ENCODE peak calls at places on chromosomes 13 and 19, in five cellular contexts. One of them, this sample, is unnamed.

GRCh38 chr13:48448963-48449614 is 36.2 kb upstream of the LPAR6 start:
- DNase-seq in GM12878: no peak
- DNase-seq in K562: no peak
- DNase-seq in HepG2: no peak
- DNase-seq in H1: no peak
- DNase-seq in this sample: no peak

GRCh38 chr19:38842439-38843174 is 7.2 kb downstream of the HNRNPL start:
- DNase-seq in GM12878: no peak
- DNase-seq in HepG2: no peak
- DNase-seq in H1: no peak
- DNase-seq in K562: no peak
- DNase-seq in this sample: no peak

GRCh38 chr13:110261166-110262081 is 45.5 kb downstream of the COL4A1 start:
- DNase-seq in H1: no peak
- DNase-seq in GM12878: no peak
- DNase-seq in K562: no peak
- DNase-seq in HepG2: no peak
- DNase-seq in this sample: no peak

GRCh38 chr13:103694471-103694870 is 628.3 kb upstream of the SLC10A2 start:
- DNase-seq in HepG2: no peak
- DNase-seq in GM12878: no peak
- DNase-seq in H1: no peak
- DNase-seq in K562: no peak
- DNase-seq in this sample: no peak

GRCh38 chr19:48752511-48753365 is at the start of gene FUT1:
- DNase-seq in HepG2: no peak
- DNase-seq in GM12878: no peak
- DNase-seq in H1: peak; percentile 61
- DNase-seq in K562: peak; percentile 61
- DNase-seq in this sample: peak; percentile 89

GRCh38 chr19:55058781-55059610 is 4.0 kb downstream of the RDH13 start:
- DNase-seq in GM12878: no peak
- DNase-seq in HepG2: no peak
- DNase-seq in K562: no peak
- DNase-seq in H1: no peak
- DNase-seq in this sample: no peak

GRCh38 chr13:105627270-105627669 is 908.2 kb downstream of the EFNB2 start:
- DNase-seq in K562: no peak
- DNase-seq in GM12878: no peak
- DNase-seq in H1: no peak
- DNase-seq in HepG2: no peak
- DNase-seq in this sample: no peak

GRCh38 chr13:36432106-36432544 is at the start of gene CCNA1:
- DNase-seq in GM12878: no peak
- DNase-seq in H1: peak; percentile 69
- DNase-seq in K562: peak; percentile 45
- DNase-seq in HepG2: no peak
- DNase-seq in this sample: no peak

GRCh38 chr19:10784257-10784656 is 51.8 kb downstream of the TMED1 start:
- DNase-seq in HepG2: no peak
- DNase-seq in GM12878: no peak
- DNase-seq in H1: no peak
- DNase-seq in K562: no peak
- DNase-seq in this sample: no peak

GRCh38 chr19:51480590-51480989 is 2.3 kb downstream of the CEACAM18 start:
- DNase-seq in HepG2: peak; percentile 20
- DNase-seq in K562: peak; percentile 77
- DNase-seq in GM12878: no peak
- DNase-seq in H1: no peak
- DNase-seq in this sample: no peak

GRCh38 chr13:39095500-39095899 is 57.2 kb downstream of the NHLRC3 start:
- DNase-seq in K562: no peak
- DNase-seq in H1: no peak
- DNase-seq in HepG2: no peak
- DNase-seq in GM12878: no peak
- DNase-seq in this sample: no peak

GRCh38 chr19:38975861-38976271 is 324 bp upstream of the FBXO17 start:
- DNase-seq in H1: no peak
- DNase-seq in GM12878: no peak
- DNase-seq in HepG2: peak; percentile 60
- DNase-seq in K562: no peak
- DNase-seq in this sample: no peak

GRCh38 chr19:10694706-10695105 is 6.5 kb upstream of the QTRT1 start:
- DNase-seq in K562: no peak
- DNase-seq in H1: no peak
- DNase-seq in HepG2: no peak
- DNase-seq in GM12878: no peak
- DNase-seq in this sample: no peak

GRCh38 chr19:1182727-1183126 is 8.7 kb upstream of the SBNO2 start:
- DNase-seq in GM12878: no peak
- DNase-seq in H1: no peak
- DNase-seq in HepG2: no peak
- DNase-seq in K562: no peak
- DNase-seq in this sample: no peak
- TF ChIP-seq RAD21 in GM12878: no peak
- TF ChIP-seq RAD21 in H1: no peak
- TF ChIP-seq RAD21 in HepG2: no peak
- TF ChIP-seq RAD21 in K562: no peak
- TF ChIP-seq RAD21 in this sample: no peak

GRCh38 chr19:42313840-42314755 is 989 bp downstream of the TMEM145 start:
- DNase-seq in HepG2: no peak
- DNase-seq in H1: no peak
- DNase-seq in GM12878: no peak
- DNase-seq in K562: no peak
- DNase-seq in this sample: no peak
- TF ChIP-seq EZH2 in HepG2: no peak
- TF ChIP-seq EZH2 in H1: no peak
- TF ChIP-seq EZH2 in GM12878: no peak
- TF ChIP-seq EZH2 in K562: no peak
- TF ChIP-seq EZH2 in this sample: no peak

GRCh38 chr19:31277516-31277915 is 71.7 kb downstream of the TSHZ3 start:
- DNase-seq in HepG2: no peak
- DNase-seq in H1: no peak
- DNase-seq in K562: no peak
- DNase-seq in GM12878: no peak
- DNase-seq in this sample: no peak

GRCh38 chr19:31282346-31282745 is 66.9 kb downstream of the TSHZ3 start:
- DNase-seq in K562: no peak
- DNase-seq in GM12878: no peak
- DNase-seq in HepG2: no peak
- DNase-seq in H1: no peak
- DNase-seq in this sample: no peak

GRCh38 chr19:31279436-31279765 is 69.8 kb downstream of the TSHZ3 start:
- DNase-seq in K562: no peak
- DNase-seq in HepG2: no peak
- DNase-seq in H1: no peak
- DNase-seq in GM12878: no peak
- DNase-seq in this sample: no peak

GRCh38 chr19:31278555-31279435 is 70.4 kb downstream of the TSHZ3 start:
- DNase-seq in K562: no peak
- DNase-seq in H1: no peak
- DNase-seq in HepG2: no peak
- DNase-seq in GM12878: no peak
- DNase-seq in this sample: no peak

GRCh38 chr19:31280266-31281006 is 68.8 kb downstream of the TSHZ3 start:
- DNase-seq in H1: no peak
- DNase-seq in GM12878: no peak
- DNase-seq in K562: no peak
- DNase-seq in HepG2: no peak
- DNase-seq in this sample: no peak
- TF ChIP-seq RAD21 in H1: no peak
- TF ChIP-seq RAD21 in GM12878: no peak
- TF ChIP-seq RAD21 in K562: no peak
- TF ChIP-seq RAD21 in HepG2: no peak
- TF ChIP-seq RAD21 in this sample: no peak

GRCh38 chr19:50314724-50315700 is 14.2 kb downstream of the KCNC3 start:
- DNase-seq in GM12878: no peak
- DNase-seq in H1: no peak
- DNase-seq in HepG2: no peak
- DNase-seq in K562: no peak
- DNase-seq in this sample: no peak
- TF ChIP-seq EZH2 in GM12878: no peak
- TF ChIP-seq EZH2 in H1: no peak
- TF ChIP-seq EZH2 in HepG2: no peak
- TF ChIP-seq EZH2 in K562: no peak
- TF ChIP-seq EZH2 in this sample: no peak

GRCh38 chr13:95447766-95448165 is 104.8 kb upstream of the CLDN10 start:
- DNase-seq in GM12878: no peak
- DNase-seq in HepG2: no peak
- DNase-seq in K562: no peak
- DNase-seq in H1: no peak
- DNase-seq in this sample: no peak
- TF ChIP-seq RAD21 in GM12878: no peak
- TF ChIP-seq RAD21 in HepG2: no peak
- TF ChIP-seq RAD21 in K562: no peak
- TF ChIP-seq RAD21 in H1: no peak
- TF ChIP-seq RAD21 in this sample: no peak

GRCh38 chr19:1757468-1758230 is 4.3 kb downstream of the ONECUT3 start:
- DNase-seq in H1: no peak
- DNase-seq in K562: no peak
- DNase-seq in GM12878: no peak
- DNase-seq in HepG2: no peak
- DNase-seq in this sample: no peak
- TF ChIP-seq EZH2 in H1: peak; percentile 95
- TF ChIP-seq EZH2 in K562: no peak
- TF ChIP-seq EZH2 in GM12878: no peak
- TF ChIP-seq EZH2 in HepG2: no peak
- TF ChIP-seq EZH2 in this sample: no peak

GRCh38 chr13:101267656-101268055 is 148.7 kb downstream of the NALCN start:
- DNase-seq in HepG2: no peak
- DNase-seq in GM12878: no peak
- DNase-seq in K562: no peak
- DNase-seq in H1: no peak
- DNase-seq in this sample: no peak
- TF ChIP-seq RAD21 in HepG2: no peak
- TF ChIP-seq RAD21 in GM12878: no peak
- TF ChIP-seq RAD21 in K562: no peak
- TF ChIP-seq RAD21 in H1: no peak
- TF ChIP-seq RAD21 in this sample: no peak

This sample was measured in HCT116.